ENCODE peak calls at places on chromosomes 1 and 21, in nine cellular contexts. V is MM.1S; K is CD8-positive, alpha-beta memory T cell; J is AG04450; X is naive thymus-derived CD4-positive, alpha-beta T cell; W is left ventricle myocardium inferior; N is effector memory CD4-positive, alpha-beta T cell; E is BE2C; H is cardiac muscle cell. U is an unnamed sample.

GRCh38 chr1:17080881-17081280 is 27.0 kb upstream of the SDHB start:
- DNase-seq in V (no peak), K (no peak), J (no peak), X (no peak), W (no peak), N (no peak), E (no peak), H (no peak), U (no peak)

GRCh38 chr1:235279627-235280194 is 48.3 kb downstream of the ARID4B start:
- DNase-seq in V (no peak), K (no peak), J (no peak), X (no peak), W (no peak), N (no peak), E (no peak), H (no peak), U (no peak)

GRCh38 chr1:96492236-96492635 is 229.3 kb upstream of the PTBP2 start:
- DNase-seq in V (no peak), K (no peak), J (no peak), X (no peak), W (no peak), N (no peak), E (no peak), H (peak; percentile 7), U (peak; percentile 49)

GRCh38 chr1:15952317-15953258 is 23.3 kb downstream of the ZBTB17 start:
- DNase-seq in V (no peak), K (peak; percentile 39), J (peak; percentile 74), X (no peak), W (no peak), N (no peak), E (peak; percentile 42), H (peak; percentile 78), U (no peak)

GRCh38 chr1:32716312-32717126 is 13.9 kb upstream of the SYNC start:
- DNase-seq in V (peak; percentile 96), K (no peak), J (no peak), X (no peak), W (peak; percentile 46), N (no peak), E (peak; percentile 46), H (peak; percentile 28), U (peak; percentile 42)

GRCh38 chr1:214314178-214314843 is 33.4 kb downstream of the SMYD2 start:
- DNase-seq in V (no peak), K (no peak), J (no peak), X (no peak), W (no peak), N (no peak), E (no peak), H (no peak), U (no peak)

GRCh38 chr1:58592521-58593134 is 15.6 kb upstream of the TACSTD2 start:
- DNase-seq in V (no peak), K (no peak), J (peak; percentile 80), X (no peak), W (peak; percentile 57), N (no peak), E (no peak), H (peak; percentile 90), U (peak; percentile 70)

GRCh38 chr1:34176830-34177613 is at the start of gene C1orf94:
- DNase-seq in V (no peak), K (no peak), J (no peak), X (no peak), W (no peak), N (no peak), E (no peak), H (no peak), U (no peak)

GRCh38 chr21:46424621-46425020 is 34.1 kb upstream of the DIP2A start:
- DNase-seq in V (no peak), K (peak; percentile 81), J (no peak), X (peak; percentile 42), W (no peak), N (no peak), E (no peak), H (no peak), U (peak; percentile 38)

GRCh38 chr1:226370144-226370923 is 37.6 kb downstream of the PARP1 start:
- DNase-seq in V (no peak), K (no peak), J (no peak), X (no peak), W (no peak), N (no peak), E (no peak), H (no peak), U (no peak)

GRCh38 chr1:18107671-18108312 is at the start of gene IGSF21:
- DNase-seq in V (no peak), K (no peak), J (no peak), X (no peak), W (no peak), N (no peak), E (no peak), H (no peak), U (no peak)

GRCh38 chr1:18104546-18105100 is 3.0 kb upstream of the IGSF21 start:
- DNase-seq in V (no peak), K (no peak), J (no peak), X (no peak), W (peak; percentile 23), N (no peak), E (no peak), H (no peak), U (no peak)

GRCh38 chr1:18103788-18104421 is 3.7 kb upstream of the IGSF21 start:
- DNase-seq in V (no peak), K (no peak), J (no peak), X (no peak), W (no peak), N (no peak), E (no peak), H (no peak), U (no peak)

GRCh38 chr1:18108313-18109057 is 887 bp downstream of the IGSF21 start:
- DNase-seq in V (no peak), K (no peak), J (no peak), X (no peak), W (no peak), N (no peak), E (no peak), H (no peak), U (no peak)

GRCh38 chr1:18105196-18105595 is 2.4 kb upstream of the IGSF21 start:
- DNase-seq in V (no peak), K (no peak), J (no peak), X (no peak), W (no peak), N (no peak), E (no peak), H (no peak), U (no peak)
- H3K27me3 ChIP-seq in V (peaks cover 81% of the 10 kb centered on the region), K (peaks cover 14% of the 10 kb centered on the region), J (peaks cover 40% of the 10 kb centered on the region), X (no peaks in the 10 kb centered on the region), W (peaks cover 98% of the 10 kb centered on the region), N (peaks cover 11% of the 10 kb centered on the region), E (peaks cover 35% of the 10 kb centered on the region), H (peaks cover 88% of the 10 kb centered on the region), U (no peaks in the 10 kb centered on the region)

GRCh38 chr21:9763807-9764206 is 757.6 kb upstream of the TPTE start:
- DNase-seq in V (no peak), K (no peak), J (no peak), X (no peak), W (no peak), N (no peak), E (no peak), H (no peak), U (no peak)

GRCh38 chr21:9763306-9763705 is 758.1 kb upstream of the TPTE start:
- DNase-seq in V (no peak), K (no peak), J (no peak), X (no peak), W (no peak), N (no peak), E (no peak), H (no peak), U (no peak)

GRCh38 chr21:9772348-9772672 is 749.1 kb upstream of the TPTE start:
- DNase-seq in V (no peak), K (no peak), J (no peak), X (no peak), W (no peak), N (no peak), E (no peak), H (no peak), U (no peak)

GRCh38 chr21:9767592-9768375 is 753.6 kb upstream of the TPTE start:
- DNase-seq in V (no peak), K (no peak), J (no peak), X (no peak), W (no peak), N (no peak), E (no peak), H (no peak), U (no peak)
- H3K9me3 ChIP-seq in V (no peaks in the 10 kb centered on the region), K (no peaks in the 10 kb centered on the region), J (peaks cover 65% of the 10 kb centered on the region), X (no peaks in the 10 kb centered on the region), W (peaks cover 59% of the 10 kb centered on the region), N (no peaks in the 10 kb centered on the region), E (peaks cover 11% of the 10 kb centered on the region), H (peaks cover 15% of the 10 kb centered on the region), U (no peaks in the 10 kb centered on the region)

DNA sequence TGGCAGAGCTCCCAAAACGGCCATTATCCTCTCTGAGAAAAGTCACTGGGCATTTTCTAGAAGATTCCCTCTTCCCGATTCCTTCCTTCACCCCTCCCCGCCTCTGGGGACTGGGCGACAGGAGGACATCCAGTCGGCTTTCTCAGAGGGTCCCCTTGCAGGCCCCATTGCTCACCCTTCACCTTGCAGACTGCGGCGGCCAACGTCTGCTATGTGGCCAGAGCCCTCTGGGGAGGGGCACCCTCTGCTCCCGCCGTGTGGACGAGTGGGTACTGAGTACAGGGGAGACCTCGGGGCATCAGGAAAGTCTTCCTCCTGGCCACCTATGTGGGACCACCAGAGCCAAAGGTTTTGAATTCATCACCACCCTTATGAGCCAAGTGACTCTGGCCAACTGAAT is 293.5 kb upstream of the VAMP3 start:
- DNase-seq in V (no peak), K (no peak), J (no peak), X (no peak), W (no peak), N (no peak), E (no peak), H (no peak), U (no peak)
- H3K27me3 ChIP-seq in V (peaks cover 98% of the 10 kb centered on the region), K (no peaks in the 10 kb centered on the region), J (no peaks in the 10 kb centered on the region), X (no peaks in the 10 kb centered on the region), W (no peaks in the 10 kb centered on the region), N (no peaks in the 10 kb centered on the region), E (no peaks in the 10 kb centered on the region), H (no peaks in the 10 kb centered on the region), U (peaks cover 10% of the 10 kb centered on the region)

GRCh38 chr1:238832106-238832505 is 554.3 kb upstream of the CHRM3 start:
- DNase-seq in V (no peak), K (no peak), J (no peak), X (no peak), W (no peak), N (no peak), E (no peak), H (no peak), U (no peak)
- H3K9me3 ChIP-seq in V (no peaks in the 10 kb centered on the region), K (no peaks in the 10 kb centered on the region), J (peaks cover 26% of the 10 kb centered on the region), X (no peaks in the 10 kb centered on the region), W (peaks cover 40% of the 10 kb centered on the region), N (no peaks in the 10 kb centered on the region), E (no peaks in the 10 kb centered on the region), H (no peaks in the 10 kb centered on the region), U (no peaks in the 10 kb centered on the region)

DNA sequence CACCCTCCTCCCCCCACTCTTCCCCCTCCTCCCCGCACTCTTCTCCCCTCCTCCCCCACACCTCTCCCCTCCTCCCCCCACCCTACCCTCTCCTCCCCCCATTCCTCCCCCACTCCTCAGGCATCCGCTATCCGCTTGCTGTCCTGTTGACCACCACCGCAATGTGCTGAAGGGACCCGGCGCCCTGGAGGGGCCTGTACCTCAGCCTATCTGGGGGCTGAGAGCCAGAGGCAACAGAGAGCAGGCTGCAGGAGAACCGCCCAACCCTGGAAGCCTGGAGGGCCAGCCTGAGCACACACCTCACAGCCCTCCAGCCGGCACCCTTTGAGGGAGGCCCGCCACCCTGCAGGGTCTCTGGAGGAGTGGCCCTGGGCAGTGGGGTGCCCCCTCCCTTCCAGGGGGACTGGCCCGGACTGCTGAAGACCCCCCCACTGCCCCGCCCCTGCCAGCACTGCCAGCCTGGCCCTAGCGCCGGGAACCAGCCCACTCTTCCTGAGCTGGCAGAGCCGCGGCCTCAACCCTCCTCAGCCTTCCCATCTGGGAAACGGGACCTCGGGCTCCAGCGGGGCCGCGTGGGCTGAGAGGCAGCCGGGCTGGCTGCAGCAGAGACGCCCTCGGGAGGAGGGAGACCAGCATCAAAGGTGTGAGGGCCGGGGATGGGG is 1.2 kb downstream of the C1QTNF12 start:
- DNase-seq in V (no peak), K (no peak), J (no peak), X (no peak), W (no peak), N (no peak), E (no peak), H (no peak), U (peak; percentile 9)
- H3K27me3 ChIP-seq in V (peaks cover 42% of the 10 kb centered on the region), K (peaks cover 3% of the 10 kb centered on the region), J (peaks cover 4% of the 10 kb centered on the region), X (no peaks in the 10 kb centered on the region), W (peaks cover 67% of the 10 kb centered on the region), N (peaks cover 13% of the 10 kb centered on the region), E (peaks cover 58% of the 10 kb centered on the region), H (peaks cover 18% of the 10 kb centered on the region), U (peaks cover 21% of the 10 kb centered on the region)